ENCODE peak calls at places on chromosomes 13 and 19, in seven cellular contexts. One of them, this sample, is unnamed.

GRCh38 chr13:73018336-73018735 is 40.5 kb upstream of the KLF5 start:
- DNase-seq in fibroblast of lung: no peak
- DNase-seq in mammary epithelial cell: no peak
- DNase-seq in tibial artery: no peak
- DNase-seq in mesothelial cell of epicardium: no peak
- DNase-seq in hepatocyte: no peak
- DNase-seq in GM13976: no peak
- DNase-seq in this sample: no peak

GRCh38 chr13:58999851-59000250 is 1163.9 kb downstream of the DIAPH3 start:
- DNase-seq in tibial artery: no peak
- DNase-seq in hepatocyte: no peak
- DNase-seq in fibroblast of lung: no peak
- DNase-seq in mammary epithelial cell: no peak
- DNase-seq in mesothelial cell of epicardium: no peak
- DNase-seq in GM13976: no peak
- DNase-seq in this sample: no peak

GRCh38 chr19:56106397-56106849 is 14.7 kb downstream of the ZNF787 start:
- DNase-seq in tibial artery: no peak
- DNase-seq in hepatocyte: no peak
- DNase-seq in mesothelial cell of epicardium: no peak
- DNase-seq in fibroblast of lung: no peak
- DNase-seq in mammary epithelial cell: no peak
- DNase-seq in GM13976: no peak
- DNase-seq in this sample: no peak

GRCh38 chr13:29472317-29472961 is 123.0 kb downstream of the SLC7A1 start:
- DNase-seq in mammary epithelial cell: peak
- DNase-seq in fibroblast of lung: peak
- DNase-seq in mesothelial cell of epicardium: no peak
- DNase-seq in hepatocyte: peak
- DNase-seq in tibial artery: peak
- DNase-seq in GM13976: peak
- DNase-seq in this sample: no peak

GRCh38 chr13:42367836-42368235 is 95.9 kb downstream of the AKAP11 start:
- DNase-seq in mammary epithelial cell: no peak
- DNase-seq in hepatocyte: no peak
- DNase-seq in fibroblast of lung: peak
- DNase-seq in mesothelial cell of epicardium: no peak
- DNase-seq in tibial artery: no peak
- DNase-seq in GM13976: no peak
- DNase-seq in this sample: no peak

GRCh38 chr19:53388168-53388567 is 6.8 kb upstream of the ZNF765 start:
- DNase-seq in fibroblast of lung: peak
- DNase-seq in mammary epithelial cell: no peak
- DNase-seq in hepatocyte: no peak
- DNase-seq in mesothelial cell of epicardium: no peak
- DNase-seq in tibial artery: no peak
- DNase-seq in GM13976: no peak
- DNase-seq in this sample: no peak

GRCh38 chr13:60009300-60010248 is 154.2 kb downstream of the DIAPH3 start:
- DNase-seq in mammary epithelial cell: no peak
- DNase-seq in tibial artery: no peak
- DNase-seq in hepatocyte: peak
- DNase-seq in GM13976: no peak
- DNase-seq in fibroblast of lung: peak
- DNase-seq in mesothelial cell of epicardium: no peak
- DNase-seq in this sample: no peak

GRCh38 chr13:57725480-57725879 is 93.9 kb downstream of the PCDH17 start:
- DNase-seq in hepatocyte: no peak
- DNase-seq in GM13976: no peak
- DNase-seq in fibroblast of lung: no peak
- DNase-seq in tibial artery: no peak
- DNase-seq in mesothelial cell of epicardium: no peak
- DNase-seq in mammary epithelial cell: no peak
- DNase-seq in this sample: no peak

GRCh38 chr13:112808377-112809140 is 118.7 kb downstream of the ATP11A start:
- DNase-seq in fibroblast of lung: no peak
- DNase-seq in hepatocyte: no peak
- DNase-seq in tibial artery: no peak
- DNase-seq in mesothelial cell of epicardium: no peak
- DNase-seq in mammary epithelial cell: no peak
- DNase-seq in GM13976: no peak
- DNase-seq in this sample: no peak

GRCh38 chr19:18283338-18283737 is 1.9 kb upstream of the JUND start:
- DNase-seq in GM13976: no peak
- DNase-seq in mesothelial cell of epicardium: no peak
- DNase-seq in tibial artery: no peak
- DNase-seq in hepatocyte: no peak
- DNase-seq in mammary epithelial cell: no peak
- DNase-seq in fibroblast of lung: no peak
- DNase-seq in this sample: no peak

GRCh38 chr19:18282788-18283141 is 1.3 kb upstream of the JUND start:
- DNase-seq in mesothelial cell of epicardium: no peak
- DNase-seq in GM13976: no peak
- DNase-seq in hepatocyte: peak
- DNase-seq in mammary epithelial cell: no peak
- DNase-seq in fibroblast of lung: no peak
- DNase-seq in tibial artery: no peak
- DNase-seq in this sample: no peak

GRCh38 chr19:18281082-18282020 is at the start of gene JUND:
- DNase-seq in hepatocyte: peak
- DNase-seq in tibial artery: peak
- DNase-seq in mammary epithelial cell: peak
- DNase-seq in fibroblast of lung: peak
- DNase-seq in GM13976: peak
- DNase-seq in mesothelial cell of epicardium: peak
- DNase-seq in this sample: peak

GRCh38 chr19:18280247-18281081 is 958 bp downstream of the JUND start:
- DNase-seq in GM13976: peak
- DNase-seq in mammary epithelial cell: peak
- DNase-seq in tibial artery: peak
- DNase-seq in mesothelial cell of epicardium: peak
- DNase-seq in hepatocyte: peak
- DNase-seq in fibroblast of lung: peak
- DNase-seq in this sample: peak

GRCh38 chr19:18282021-18282787 is 782 bp upstream of the JUND start:
- DNase-seq in mesothelial cell of epicardium: no peak
- DNase-seq in hepatocyte: no peak
- DNase-seq in mammary epithelial cell: no peak
- DNase-seq in tibial artery: no peak
- DNase-seq in GM13976: no peak
- DNase-seq in fibroblast of lung: no peak
- DNase-seq in this sample: no peak
- TF ChIP-seq CTCF in mesothelial cell of epicardium: no peak
- TF ChIP-seq CTCF in hepatocyte: peak
- TF ChIP-seq CTCF in mammary epithelial cell: no peak
- TF ChIP-seq CTCF in tibial artery: peak
- TF ChIP-seq CTCF in GM13976: no peak
- TF ChIP-seq CTCF in fibroblast of lung: peak
- TF ChIP-seq CTCF in this sample: peak

GRCh38 chr19:42254083-42254849 is 662 bp downstream of the ERF start:
- DNase-seq in mammary epithelial cell: peak
- DNase-seq in mesothelial cell of epicardium: peak
- DNase-seq in tibial artery: peak
- DNase-seq in GM13976: peak
- DNase-seq in hepatocyte: peak
- DNase-seq in fibroblast of lung: peak
- DNase-seq in this sample: peak
- TF ChIP-seq CTCF in mammary epithelial cell: no peak
- TF ChIP-seq CTCF in mesothelial cell of epicardium: no peak
- TF ChIP-seq CTCF in tibial artery: no peak
- TF ChIP-seq CTCF in GM13976: no peak
- TF ChIP-seq CTCF in hepatocyte: no peak
- TF ChIP-seq CTCF in fibroblast of lung: no peak
- TF ChIP-seq CTCF in this sample: peak

GRCh38 chr13:90118467-90119071 is 1228.9 kb upstream of the MIR17HG start:
- DNase-seq in GM13976: no peak
- DNase-seq in hepatocyte: no peak
- DNase-seq in fibroblast of lung: no peak
- DNase-seq in mesothelial cell of epicardium: no peak
- DNase-seq in mammary epithelial cell: no peak
- DNase-seq in tibial artery: no peak
- DNase-seq in this sample: no peak

GRCh38 chr13:90121784-90122183 is 1225.7 kb upstream of the MIR17HG start:
- DNase-seq in hepatocyte: no peak
- DNase-seq in mesothelial cell of epicardium: no peak
- DNase-seq in fibroblast of lung: no peak
- DNase-seq in GM13976: no peak
- DNase-seq in mammary epithelial cell: no peak
- DNase-seq in tibial artery: no peak
- DNase-seq in this sample: no peak

GRCh38 chr13:90122531-90122930 is 1225.0 kb upstream of the MIR17HG start:
- DNase-seq in fibroblast of lung: no peak
- DNase-seq in GM13976: no peak
- DNase-seq in hepatocyte: no peak
- DNase-seq in mesothelial cell of epicardium: no peak
- DNase-seq in mammary epithelial cell: no peak
- DNase-seq in tibial artery: no peak
- DNase-seq in this sample: no peak
- TF ChIP-seq CTCF in fibroblast of lung: no peak
- TF ChIP-seq CTCF in GM13976: no peak
- TF ChIP-seq CTCF in hepatocyte: no peak
- TF ChIP-seq CTCF in mesothelial cell of epicardium: no peak
- TF ChIP-seq CTCF in mammary epithelial cell: no peak
- TF ChIP-seq CTCF in tibial artery: no peak
- TF ChIP-seq CTCF in this sample: no peak

GRCh38 chr19:16566702-16567101 is 5.5 kb downstream of the SLC35E1 start:
- DNase-seq in tibial artery: no peak
- DNase-seq in mesothelial cell of epicardium: no peak
- DNase-seq in GM13976: no peak
- DNase-seq in fibroblast of lung: no peak
- DNase-seq in hepatocyte: no peak
- DNase-seq in mammary epithelial cell: no peak
- DNase-seq in this sample: no peak

GRCh38 chr19:16561382-16561781 is 10.8 kb downstream of the SLC35E1 start:
- DNase-seq in mesothelial cell of epicardium: no peak
- DNase-seq in GM13976: no peak
- DNase-seq in tibial artery: no peak
- DNase-seq in fibroblast of lung: no peak
- DNase-seq in mammary epithelial cell: no peak
- DNase-seq in hepatocyte: no peak
- DNase-seq in this sample: no peak

GRCh38 chr19:16562608-16563025 is 9.6 kb downstream of the SLC35E1 start:
- DNase-seq in hepatocyte: no peak
- DNase-seq in fibroblast of lung: no peak
- DNase-seq in GM13976: no peak
- DNase-seq in mammary epithelial cell: no peak
- DNase-seq in tibial artery: no peak
- DNase-seq in mesothelial cell of epicardium: no peak
- DNase-seq in this sample: no peak

GRCh38 chr19:16566161-16566560 is 6.1 kb downstream of the SLC35E1 start:
- DNase-seq in tibial artery: no peak
- DNase-seq in hepatocyte: no peak
- DNase-seq in fibroblast of lung: no peak
- DNase-seq in mesothelial cell of epicardium: no peak
- DNase-seq in mammary epithelial cell: no peak
- DNase-seq in GM13976: no peak
- DNase-seq in this sample: no peak

GRCh38 chr19:16564842-16565241 is 7.4 kb downstream of the SLC35E1 start:
- DNase-seq in mesothelial cell of epicardium: no peak
- DNase-seq in mammary epithelial cell: no peak
- DNase-seq in tibial artery: no peak
- DNase-seq in hepatocyte: no peak
- DNase-seq in GM13976: no peak
- DNase-seq in fibroblast of lung: no peak
- DNase-seq in this sample: no peak
- TF ChIP-seq CTCF in mesothelial cell of epicardium: no peak
- TF ChIP-seq CTCF in mammary epithelial cell: no peak
- TF ChIP-seq CTCF in tibial artery: no peak
- TF ChIP-seq CTCF in hepatocyte: no peak
- TF ChIP-seq CTCF in GM13976: no peak
- TF ChIP-seq CTCF in fibroblast of lung: no peak
- TF ChIP-seq CTCF in this sample: no peak

DNA sequence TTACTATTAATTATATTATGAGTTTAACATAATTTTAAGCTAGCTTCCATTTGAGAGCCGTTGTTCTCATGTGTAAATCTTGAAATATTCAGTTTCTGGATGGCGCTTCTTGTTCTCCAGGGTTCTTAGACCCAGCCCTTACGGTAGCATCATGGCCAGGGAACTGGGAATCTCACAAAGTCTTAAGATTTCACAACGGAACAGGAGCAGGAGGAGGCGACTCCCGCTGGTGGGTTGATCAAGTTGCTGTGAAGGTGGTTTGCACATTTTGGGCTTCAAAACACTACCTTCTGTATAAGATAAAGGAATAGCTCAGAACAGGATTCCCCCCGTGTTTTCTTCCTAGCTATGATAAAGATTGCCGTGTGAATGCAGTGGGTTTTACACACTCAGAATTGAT is 2.8 kb downstream of the NAXD start:
- DNase-seq in mammary epithelial cell: no peak
- DNase-seq in fibroblast of lung: peak
- DNase-seq in tibial artery: no peak
- DNase-seq in mesothelial cell of epicardium: no peak
- DNase-seq in GM13976: no peak
- DNase-seq in hepatocyte: no peak
- DNase-seq in this sample: no peak
- TF ChIP-seq CTCF in mammary epithelial cell: no peak
- TF ChIP-seq CTCF in fibroblast of lung: no peak
- TF ChIP-seq CTCF in tibial artery: no peak
- TF ChIP-seq CTCF in mesothelial cell of epicardium: no peak
- TF ChIP-seq CTCF in GM13976: no peak
- TF ChIP-seq CTCF in hepatocyte: no peak
- TF ChIP-seq CTCF in this sample: no peak

GRCh38 chr19:5622465-5623396 is at the start of the genes SAFB and SAFB2:
- DNase-seq in tibial artery: peak
- DNase-seq in hepatocyte: peak
- DNase-seq in fibroblast of lung: peak
- DNase-seq in mesothelial cell of epicardium: peak
- DNase-seq in mammary epithelial cell: peak
- DNase-seq in GM13976: peak
- DNase-seq in this sample: peak
- TF ChIP-seq CTCF in tibial artery: no peak
- TF ChIP-seq CTCF in hepatocyte: no peak
- TF ChIP-seq CTCF in fibroblast of lung: no peak
- TF ChIP-seq CTCF in mesothelial cell of epicardium: no peak
- TF ChIP-seq CTCF in mammary epithelial cell: no peak
- TF ChIP-seq CTCF in GM13976: no peak
- TF ChIP-seq CTCF in this sample: no peak

This sample was measured in type B pancreatic cell.